ENCODE peak calls at places on chromosomes 13 and 19, in five cellular contexts. F, X, O, S and A are unnamed samples.

GRCh38 chr13:92681239-92681638 is 545.4 kb upstream of the GPC6 start:
- DNase-seq in F (no peak), O (no peak), S (no peak), X (no peak), A (no peak)

GRCh38 chr13:75196112-75196855 is 285.7 kb downstream of the TBC1D4 start:
- DNase-seq in X (no peak), F (no peak), S (no peak), O (peak; percentile 79), A (no peak)

GRCh38 chr19:12546068-12546467 is 5.2 kb downstream of the ZNF564 start:
- DNase-seq in S (no peak), F (no peak), X (no peak), O (no peak), A (no peak)

GRCh38 chr19:2653717-2654584 is 48.5 kb downstream of the GNG7 start:
- DNase-seq in S (no peak), O (no peak), X (no peak), F (no peak), A (no peak)

GRCh38 chr19:3358919-3359849 is 7.2 kb upstream of the NFIC start:
- DNase-seq in S (peak; percentile 94), F (no peak), O (peak; percentile 83), X (no peak), A (peak; percentile 40)

GRCh38 chr13:60727140-60727539 is 330.1 kb downstream of the TDRD3 start:
- DNase-seq in O (no peak), X (no peak), S (no peak), F (no peak), A (no peak)

GRCh38 chr19:18117692-18118378 is 20.3 kb downstream of the MAST3 start:
- DNase-seq in O (peak; percentile 94), F (no peak), S (peak; percentile 100), X (peak; percentile 52), A (peak; percentile 97)

GRCh38 chr13:78241278-78241919 is 322.8 kb upstream of the EDNRB start:
- DNase-seq in S (peak; percentile 4), X (no peak), O (peak; percentile 4), F (no peak), A (peak; percentile 70)

GRCh38 chr19:19146000-19146608 is 7.8 kb upstream of the TMEM161A start:
- DNase-seq in S (peak; percentile 89), X (peak; percentile 75), O (peak; percentile 73), F (no peak), A (peak; percentile 90)

GRCh38 chr13:65472336-65472735 is 1757.8 kb downstream of the PCDH9 start:
- DNase-seq in S (no peak), X (no peak), O (no peak), F (peak; percentile 59), A (no peak)

GRCh38 chr19:2607712-2608601 is 94.5 kb downstream of the GNG7 start:
- DNase-seq in F (no peak), O (no peak), S (peak; percentile 64), X (no peak), A (no peak)

GRCh38 chr13:47901451-47901850 is 99.6 kb downstream of the SUCLA2 start:
- DNase-seq in F (peak; percentile 26), X (no peak), S (no peak), O (peak; percentile 44), A (no peak)

GRCh38 chr13:106714271-106714670 is 146.3 kb upstream of the ARGLU1 start:
- DNase-seq in O (no peak), X (no peak), S (no peak), F (no peak), A (no peak)

GRCh38 chr13:66665991-66666390 is 564.1 kb downstream of the PCDH9 start:
- DNase-seq in X (peak; percentile 65), S (no peak), O (peak; percentile 93), F (peak; percentile 24), A (peak; percentile 26)

GRCh38 chr13:74920945-74921725 is 560.8 kb downstream of the TBC1D4 start:
- DNase-seq in X (no peak), S (no peak), O (no peak), F (no peak), A (no peak)

GRCh38 chr13:38223093-38223492 is 126.6 kb upstream of the UFM1 start:
- DNase-seq in F (no peak), S (no peak), O (peak; percentile 7), X (no peak), A (no peak)

GRCh38 chr19:3117746-3118145 is 18.1 kb upstream of the GNA15 start:
- DNase-seq in X (no peak), S (no peak), F (no peak), O (no peak), A (no peak)

GRCh38 chr13:45339867-45340266 is 1.1 kb downstream of the TPT1 start:
- DNase-seq in F (no peak), S (no peak), X (no peak), O (no peak), A (no peak)

GRCh38 chr13:109725297-109725696 is 61.1 kb downstream of the IRS2 start:
- DNase-seq in S (no peak), X (no peak), O (no peak), F (no peak), A (no peak)

GRCh38 chr13:113999618-113999910 is 25.7 kb upstream of the C13orf46 start:
- DNase-seq in X (no peak), O (no peak), F (no peak), S (no peak), A (no peak)

GRCh38 chr13:90803210-90803609 is 544.3 kb upstream of the MIR17HG start:
- DNase-seq in F (no peak), O (no peak), X (no peak), S (no peak), A (no peak)

GRCh38 chr19:49422407-49423277 is 599 bp downstream of the PTH2 start:
- DNase-seq in O (peak; percentile 43), S (peak; percentile 68), X (no peak), F (no peak), A (peak; percentile 86)

GRCh38 chr13:30617315-30618185 is at the start of gene USPL1:
- DNase-seq in S (peak; percentile 94), X (peak; percentile 98), F (peak; percentile 91), O (peak; percentile 100), A (peak; percentile 98)
- TF ChIP-seq CTCF in S (no peak), X (peak; percentile 74), F (peak; percentile 24), O (no peak), A (peak; percentile 60)

GRCh38 chr13:98595134-98595533 is 18.2 kb upstream of the STK24 start:
- DNase-seq in O (no peak), S (no peak), F (no peak), X (no peak), A (no peak)

GRCh38 chr13:98599502-98600328 is 22.8 kb upstream of the STK24 start:
- DNase-seq in S (no peak), F (no peak), O (peak; percentile 22), X (no peak), A (no peak)

GRCh38 chr13:98592353-98592740 is 15.4 kb upstream of the STK24 start:
- DNase-seq in F (no peak), O (no peak), X (no peak), S (no peak), A (no peak)

DNA sequence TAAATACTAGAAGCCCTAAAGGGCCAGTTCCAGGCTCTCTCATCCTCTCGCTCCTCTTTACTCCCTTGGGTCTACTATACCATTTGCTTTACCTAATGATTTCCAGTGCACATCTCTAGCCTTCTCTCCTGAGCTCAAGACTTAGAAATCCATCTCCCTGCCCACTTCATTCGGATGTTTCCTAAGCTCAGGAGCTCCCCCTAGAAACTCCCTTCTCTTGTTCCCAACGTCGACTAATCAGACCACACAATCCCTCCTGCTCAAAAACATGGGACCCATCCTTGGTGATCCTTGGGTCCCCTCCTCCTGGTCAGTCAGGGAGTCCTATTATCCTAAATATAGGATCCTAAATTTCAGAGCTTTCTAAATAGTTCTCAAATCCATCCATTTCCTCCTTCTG is 21.1 kb upstream of the STK24 start:
- DNase-seq in O (no peak), S (no peak), X (no peak), F (no peak), A (no peak)
- TF ChIP-seq CTCF in O (peak; percentile 23), S (no peak), X (no peak), F (peak; percentile 25), A (no peak)

DNA sequence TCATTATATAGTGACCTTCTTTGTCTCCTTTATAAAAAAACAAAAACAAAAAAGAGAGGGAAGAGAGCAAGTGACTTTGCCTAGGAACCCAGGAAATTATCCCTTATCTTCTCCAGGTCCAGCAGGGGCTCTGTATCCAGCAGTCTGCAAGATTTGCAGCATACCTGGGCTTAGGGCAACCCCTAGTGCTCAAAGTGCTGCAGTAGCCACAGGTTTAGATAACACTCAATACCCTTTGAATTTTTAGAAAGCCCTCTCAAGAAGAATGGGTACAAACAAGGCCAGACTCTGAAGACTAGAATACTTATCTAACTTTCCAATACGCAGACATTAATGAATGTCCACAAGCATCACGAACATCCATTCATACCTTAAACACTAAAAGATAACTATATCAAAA is 43.2 kb downstream of the CCNA1 start:
- DNase-seq in S (no peak), O (peak; percentile 29), X (no peak), F (no peak), A (no peak)
- TF ChIP-seq CTCF in S (no peak), O (no peak), X (no peak), F (no peak), A (no peak)

GRCh38 chr19:6813659-6814058 is 41.2 kb downstream of the VAV1 start:
- DNase-seq in F (no peak), S (no peak), X (no peak), O (no peak), A (no peak)
- TF ChIP-seq CTCF in F (no peak), S (no peak), X (no peak), O (no peak), A (no peak)

GRCh38 chr13:20869540-20869939 is 33.0 kb downstream of the XPO4 start:
- DNase-seq in F (no peak), X (no peak), S (no peak), O (peak; percentile 7), A (no peak)
- TF ChIP-seq CTCF in F (no peak), X (no peak), S (no peak), O (no peak), A (no peak)

GRCh38 chr19:42315024-42315423 is 1.9 kb downstream of the TMEM145 start:
- DNase-seq in F (no peak), O (no peak), S (no peak), X (no peak), A (no peak)

GRCh38 chr19:42313840-42314755 is 989 bp downstream of the TMEM145 start:
- DNase-seq in X (no peak), O (no peak), F (no peak), S (no peak), A (no peak)

GRCh38 chr19:42311612-42312160 is 1.4 kb upstream of the TMEM145 start:
- DNase-seq in X (no peak), O (peak; percentile 30), F (no peak), S (no peak), A (no peak)

GRCh38 chr19:42312370-42312769 is 739 bp upstream of the TMEM145 start:
- DNase-seq in F (no peak), X (no peak), O (no peak), S (no peak), A (no peak)

GRCh38 chr19:42313096-42313839 is at the start of gene TMEM145:
- DNase-seq in S (peak; percentile 78), O (peak; percentile 73), F (no peak), X (no peak), A (peak; percentile 79)
- TF ChIP-seq CTCF in S (peak; percentile 10), O (no peak), F (no peak), X (no peak), A (no peak)

GRCh38 chr13:55999709-56000108 is 1141.0 kb upstream of the PRR20A start:
- DNase-seq in F (no peak), O (no peak), S (no peak), X (no peak), A (no peak)
- TF ChIP-seq CTCF in F (no peak), O (no peak), S (no peak), X (no peak), A (no peak)